ENCODE peak calls at places on chromosomes 7 and 10, in eight cellular contexts. Q is A549, F is suprapubic skin, K is IMR-90, S is adrenal gland, N is heart left ventricle, X is stomach, I is right lobe of liver. P is an unnamed sample.

GRCh38 chr7:46544396-46545008 is 623.4 kb upstream of the IGFBP3 start:
- DNase-seq in Q (peak), F (no peak), K (peak), S (no peak), N (no peak), X (no peak), I (no peak), P (no peak)

GRCh38 chr7:154566877-154567276 is 436.0 kb downstream of the PAXIP1 start:
- DNase-seq in Q (no peak), F (no peak), K (no peak), S (no peak), N (no peak), X (no peak), I (no peak), P (no peak)

GRCh38 chr10:56240471-56240870 is 120.6 kb downstream of the ZWINT start:
- DNase-seq in Q (no peak), F (no peak), K (no peak), S (no peak), N (no peak), X (no peak), I (no peak), P (no peak)

GRCh38 chr10:47181057-47181849 is 118.7 kb upstream of the GDF10 start:
- DNase-seq in Q (no peak), F (no peak), K (no peak), S (no peak), N (no peak), X (no peak), I (no peak), P (no peak)

GRCh38 chr7:41403291-41403690 is 299.6 kb downstream of the INHBA start:
- DNase-seq in Q (no peak), F (no peak), K (no peak), S (no peak), N (no peak), X (no peak), I (no peak), P (no peak)

GRCh38 chr10:130806426-130806825 is 505.1 kb downstream of the TCERG1L start:
- DNase-seq in Q (no peak), F (no peak), K (no peak), S (no peak), N (no peak), X (no peak), I (no peak), P (no peak)

GRCh38 chr7:54541941-54542618 is at the start of gene VSTM2A:
- DNase-seq in Q (no peak), F (no peak), K (no peak), S (no peak), N (no peak), X (no peak), I (no peak), P (no peak)

GRCh38 chr7:68868975-68869374 is 729.3 kb upstream of the AUTS2 start:
- DNase-seq in Q (no peak), F (no peak), K (no peak), S (no peak), N (no peak), X (no peak), I (no peak), P (no peak)

GRCh38 chr10:99888623-99889022 is 106.2 kb downstream of the ABCC2 start:
- DNase-seq in Q (no peak), F (no peak), K (peak), S (peak), N (no peak), X (no peak), I (no peak), P (no peak)

GRCh38 chr7:53900856-53901528 is 641.2 kb upstream of the VSTM2A start:
- DNase-seq in Q (no peak), F (no peak), K (no peak), S (no peak), N (no peak), X (no peak), I (no peak), P (no peak)

GRCh38 chr10:96400465-96400864 is 41.7 kb upstream of the OPALIN start:
- DNase-seq in Q (no peak), F (no peak), K (no peak), S (no peak), N (no peak), X (no peak), I (no peak), P (no peak)

GRCh38 chr10:67803588-67804394 is 34.2 kb downstream of the DNAJC12 start:
- DNase-seq in Q (peak), F (no peak), K (no peak), S (no peak), N (no peak), X (no peak), I (no peak), P (peak)

GRCh38 chr7:3089493-3089892 is 45.8 kb upstream of the CARD11 start:
- DNase-seq in Q (peak), F (no peak), K (peak), S (no peak), N (no peak), X (no peak), I (no peak), P (no peak)

GRCh38 chr7:37287093-37287492 is 161.6 kb downstream of the ELMO1 start:
- DNase-seq in Q (no peak), F (no peak), K (no peak), S (no peak), N (no peak), X (no peak), I (no peak), P (peak)

GRCh38 chr7:37283701-37284100 is 165.0 kb downstream of the ELMO1 start:
- DNase-seq in Q (no peak), F (no peak), K (no peak), S (no peak), N (no peak), X (no peak), I (no peak), P (no peak)

GRCh38 chr7:37284805-37285211 is 163.9 kb downstream of the ELMO1 start:
- DNase-seq in Q (peak), F (no peak), K (no peak), S (peak), N (peak), X (no peak), I (peak), P (peak)

GRCh38 chr7:37284285-37284684 is 164.4 kb downstream of the ELMO1 start:
- DNase-seq in Q (no peak), F (no peak), K (no peak), S (no peak), N (no peak), X (no peak), I (no peak), P (no peak)

DNA sequence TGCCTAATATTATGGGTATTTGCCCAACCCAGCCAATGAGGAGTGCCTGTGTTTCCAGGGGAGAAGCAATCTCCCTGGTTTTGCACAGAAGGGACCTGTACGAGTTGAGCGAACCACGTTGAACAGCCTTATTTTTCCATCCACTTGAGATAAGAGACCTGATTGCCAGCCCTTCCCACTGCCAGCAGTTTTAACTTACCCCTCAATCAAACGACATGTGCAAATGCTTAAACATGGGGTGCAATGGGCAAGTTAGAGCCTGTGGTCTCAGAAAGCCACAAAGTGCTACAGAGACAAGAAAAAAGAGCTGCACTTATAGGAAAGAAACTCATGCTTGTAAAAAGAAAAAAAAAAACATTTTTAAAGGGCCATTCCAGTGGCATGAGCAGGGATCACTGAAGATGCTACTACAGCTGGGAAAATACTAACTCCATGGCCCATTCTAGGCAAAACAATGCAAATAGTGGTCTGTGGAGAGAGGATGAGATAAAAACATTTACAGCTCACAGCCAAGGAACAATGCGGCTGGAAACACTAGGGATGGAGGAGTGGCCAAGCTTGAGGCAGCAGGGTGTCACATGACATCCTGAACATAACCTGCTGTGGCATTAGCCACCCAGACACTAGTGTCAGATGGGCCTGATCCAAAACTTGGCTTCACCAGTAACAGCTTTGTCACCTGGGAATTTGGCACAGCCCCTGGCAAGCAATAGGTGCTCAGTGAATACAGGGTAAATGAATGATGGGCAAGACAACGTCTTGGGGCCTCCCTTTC is 162.8 kb downstream of the ELMO1 start:
- DNase-seq in Q (no peak), F (no peak), K (no peak), S (peak), N (no peak), X (no peak), I (no peak), P (no peak)
- H3K4me3 ChIP-seq in Q (no peak), F (no peak), K (no peak), S (no peak), N (no peak), X (no peak), I (no peak), P (no peak)

GRCh38 chr7:1297476-1297972 is 64.9 kb downstream of the UNCX start:
- DNase-seq in Q (no peak), F (no peak), K (no peak), S (no peak), N (peak), X (no peak), I (no peak), P (no peak)
- TF ChIP-seq POLR2A in Q (no peak), F (no peak), K (no peak), S (no peak), N (no peak), X (no peak), I (no peak), P (no peak)

GRCh38 chr7:98210513-98211220 is 572 bp upstream of the BHLHA15 start:
- DNase-seq in Q (no peak), F (peak), K (no peak), S (no peak), N (peak), X (no peak), I (no peak), P (peak)
- H3K4me3 ChIP-seq in Q (peak), F (peak), K (peak), S (peak), N (peak), X (peak), I (no peak), P (no peak)

GRCh38 chr7:152435384-152436278 is at the start of gene KMT2C:
- DNase-seq in Q (peak), F (peak), K (peak), S (peak), N (peak), X (peak), I (peak), P (peak)

GRCh38 chr7:152430857-152431256 is 4.9 kb downstream of the KMT2C start:
- DNase-seq in Q (no peak), F (no peak), K (no peak), S (no peak), N (no peak), X (no peak), I (no peak), P (no peak)

GRCh38 chr7:152442330-152442835 is 6.6 kb upstream of the KMT2C start:
- DNase-seq in Q (no peak), F (no peak), K (no peak), S (no peak), N (no peak), X (no peak), I (no peak), P (no peak)

DNA sequence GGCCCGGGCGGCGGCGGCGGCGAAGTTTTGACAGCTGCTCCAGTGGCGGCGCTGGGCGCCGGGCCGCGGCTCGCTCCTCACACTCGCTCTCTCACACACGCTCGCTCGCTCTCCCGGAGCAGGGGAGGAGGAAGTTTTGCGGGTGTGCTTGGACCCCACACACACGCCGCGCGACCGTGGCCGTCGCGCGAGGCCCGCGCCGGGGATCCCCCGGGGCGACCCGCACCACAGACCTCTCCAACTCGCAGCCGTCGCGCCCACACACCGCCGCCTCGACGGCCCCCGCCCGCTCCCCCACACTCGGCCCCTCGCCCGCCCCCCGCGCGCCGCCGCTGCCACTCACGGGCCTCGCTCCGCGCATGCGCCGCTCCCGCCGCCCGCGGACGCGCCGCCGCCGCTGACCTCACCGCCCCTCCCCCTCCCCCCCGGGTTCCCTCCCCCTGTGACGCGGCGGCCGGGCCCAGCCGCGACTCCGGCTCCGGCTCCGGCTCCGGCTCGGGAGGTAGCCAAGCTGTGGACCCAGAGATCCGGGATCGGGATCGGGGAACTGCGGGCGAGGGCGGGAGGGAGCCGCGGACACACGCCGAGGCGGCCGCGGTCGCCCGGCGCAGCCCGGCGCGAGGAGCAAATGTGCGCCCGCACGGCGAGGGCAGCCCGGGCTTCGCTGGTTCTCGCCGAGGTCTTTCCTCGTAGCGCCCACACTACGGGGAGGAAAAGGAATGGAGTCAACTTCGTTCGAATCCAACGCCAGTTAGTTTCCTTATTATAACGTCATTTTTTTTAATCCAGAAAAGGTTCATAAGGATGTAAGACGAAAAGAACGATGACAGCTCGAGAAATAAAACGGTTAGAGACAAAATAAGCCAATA is 710 bp upstream of the KMT2C start:
- DNase-seq in Q (peak), F (peak), K (peak), S (peak), N (peak), X (peak), I (peak), P (peak)
- TF ChIP-seq POLR2A in Q (peak), F (peak), K (no peak), S (peak), N (no peak), X (no peak), I (peak), P (peak)

GRCh38 chr10:80537705-80538480 is at the start of gene SH2D4B:
- DNase-seq in Q (no peak), F (no peak), K (no peak), S (no peak), N (no peak), X (no peak), I (no peak), P (no peak)

GRCh38 chr10:80537086-80537704 is 507 bp upstream of the SH2D4B start:
- DNase-seq in Q (no peak), F (no peak), K (no peak), S (no peak), N (no peak), X (no peak), I (no peak), P (no peak)

GRCh38 chr10:80535671-80536360 is 1.9 kb upstream of the SH2D4B start:
- DNase-seq in Q (peak), F (no peak), K (no peak), S (peak), N (peak), X (peak), I (peak), P (peak)

GRCh38 chr10:80538481-80539185 is 931 bp downstream of the SH2D4B start:
- DNase-seq in Q (no peak), F (no peak), K (no peak), S (no peak), N (no peak), X (no peak), I (no peak), P (no peak)

GRCh38 chr10:80536361-80536835 is 1.3 kb upstream of the SH2D4B start:
- DNase-seq in Q (no peak), F (no peak), K (no peak), S (no peak), N (no peak), X (no peak), I (no peak), P (no peak)
- H3K4me3 ChIP-seq in Q (peak), F (peak), K (no peak), S (peak), N (peak), X (peak), I (peak), P (peak)

GRCh38 chr10:104267721-104268690 is 978 bp upstream of the GSTO2 start:
- DNase-seq in Q (no peak), F (no peak), K (no peak), S (no peak), N (no peak), X (no peak), I (no peak), P (no peak)
- TF ChIP-seq POLR2A in Q (no peak), F (no peak), K (no peak), S (no peak), N (no peak), X (no peak), I (no peak), P (no peak)

DNA sequence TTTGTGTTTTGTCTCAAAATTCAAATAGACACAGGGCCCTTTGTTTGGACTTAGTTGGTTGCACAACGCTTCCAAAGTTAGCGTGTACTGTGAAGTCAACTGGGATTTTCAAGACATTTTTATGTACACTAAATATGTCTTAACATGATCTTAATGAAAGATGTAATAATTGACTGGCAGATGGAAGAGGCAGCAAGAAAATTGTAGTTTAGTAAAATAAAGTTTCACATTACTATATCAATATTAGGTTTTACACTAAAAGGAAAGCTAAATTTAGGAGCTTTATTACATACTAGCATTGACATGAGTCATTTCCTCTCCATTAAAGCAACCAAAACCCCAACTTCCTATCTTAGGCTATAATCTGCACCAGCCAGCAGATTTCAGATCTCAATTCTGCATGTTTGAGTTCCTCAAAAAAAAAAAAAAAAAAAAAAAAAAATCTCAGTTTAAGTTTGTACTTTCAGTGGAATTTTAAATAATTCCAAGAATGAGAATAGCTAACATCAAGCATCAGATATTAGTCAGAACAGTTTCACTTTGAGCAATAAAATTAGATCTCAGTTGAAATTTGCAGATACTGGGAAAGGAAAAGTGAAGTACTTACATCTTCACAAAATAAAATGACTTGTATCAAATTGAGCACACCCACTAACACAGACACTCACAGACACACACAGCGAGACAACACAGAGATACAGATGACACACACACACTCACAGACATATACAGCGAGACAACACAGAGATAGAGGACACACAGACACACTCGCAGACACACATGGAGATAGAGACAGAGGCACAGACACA is 346.6 kb upstream of the KLF6 start:
- DNase-seq in Q (peak), F (no peak), K (peak), S (no peak), N (no peak), X (no peak), I (no peak), P (no peak)
- H3K4me3 ChIP-seq in Q (no peak), F (no peak), K (no peak), S (no peak), N (no peak), X (no peak), I (no peak), P (no peak)

GRCh38 chr7:20798081-20798693 is 11.5 kb upstream of the SP8 start:
- DNase-seq in Q (peak), F (no peak), K (no peak), S (peak), N (peak), X (peak), I (peak), P (peak)
- TF ChIP-seq POLR2A in Q (no peak), F (no peak), K (no peak), S (no peak), N (no peak), X (no peak), I (no peak), P (no peak)